ENCODE peak calls at places on chromosomes 5 and 9, in seven cellular contexts. A is left ventricle myocardium inferior, M is mammary epithelial cell, K is uterus, B is heart left ventricle, J is tibial artery, C is aorta. H is an unnamed sample.

GRCh38 chr5:139696894-139697658 is 48.9 kb downstream of the CXXC5 start:
- DNase-seq in A (peak; percentile 84), M (peak; percentile 47), K (peak; percentile 82), B (peak; percentile 90), J (peak; percentile 74), C (peak; percentile 93), H (peak; percentile 65)

GRCh38 chr5:41420509-41421067 is 89.8 kb downstream of the PLCXD3 start:
- DNase-seq in A (no peak), M (no peak), K (no peak), B (no peak), J (no peak), C (no peak), H (no peak)

GRCh38 chr9:73153793-73154227 is 2.1 kb downstream of the ANXA1 start:
- DNase-seq in A (no peak), M (peak; percentile 79), K (no peak), B (no peak), J (no peak), C (no peak), H (no peak)

GRCh38 chr5:149794338-149795023 is 64.4 kb downstream of the PPARGC1B start:
- DNase-seq in A (peak; percentile 44), M (no peak), K (no peak), B (peak; percentile 62), J (no peak), C (peak; percentile 23), H (no peak)

GRCh38 chr5:85049020-85049419 is 664.3 kb upstream of the EDIL3 start:
- DNase-seq in A (no peak), M (peak; percentile 35), K (no peak), B (no peak), J (no peak), C (no peak), H (no peak)

GRCh38 chr9:38126730-38127129 is 57.7 kb upstream of the SHB start:
- DNase-seq in A (no peak), M (no peak), K (no peak), B (no peak), J (no peak), C (no peak), H (no peak)

GRCh38 chr5:116778611-116779010 is 204.0 kb upstream of the SEMA6A start:
- DNase-seq in A (no peak), M (no peak), K (no peak), B (no peak), J (no peak), C (no peak), H (no peak)

GRCh38 chr9:1986341-1986740 is 28.8 kb upstream of the SMARCA2 start:
- DNase-seq in A (no peak), M (no peak), K (no peak), B (no peak), J (no peak), C (no peak), H (no peak)

GRCh38 chr5:143399616-143400540 is 3.6 kb downstream of the NR3C1 start:
- DNase-seq in A (no peak), M (peak; percentile 30), K (no peak), B (no peak), J (no peak), C (no peak), H (no peak)

GRCh38 chr5:54249210-54250028 is 61.0 kb downstream of the ARL15 start:
- DNase-seq in A (peak; percentile 21), M (no peak), K (no peak), B (peak; percentile 56), J (no peak), C (no peak), H (peak; percentile 48)

GRCh38 chr5:88813805-88814584 is 69.0 kb downstream of the MEF2C start:
- DNase-seq in A (no peak), M (no peak), K (no peak), B (no peak), J (no peak), C (no peak), H (no peak)

GRCh38 chr9:93009337-93010015 is 49.0 kb upstream of the SUSD3 start:
- DNase-seq in A (no peak), M (no peak), K (no peak), B (no peak), J (no peak), C (no peak), H (no peak)

DNA sequence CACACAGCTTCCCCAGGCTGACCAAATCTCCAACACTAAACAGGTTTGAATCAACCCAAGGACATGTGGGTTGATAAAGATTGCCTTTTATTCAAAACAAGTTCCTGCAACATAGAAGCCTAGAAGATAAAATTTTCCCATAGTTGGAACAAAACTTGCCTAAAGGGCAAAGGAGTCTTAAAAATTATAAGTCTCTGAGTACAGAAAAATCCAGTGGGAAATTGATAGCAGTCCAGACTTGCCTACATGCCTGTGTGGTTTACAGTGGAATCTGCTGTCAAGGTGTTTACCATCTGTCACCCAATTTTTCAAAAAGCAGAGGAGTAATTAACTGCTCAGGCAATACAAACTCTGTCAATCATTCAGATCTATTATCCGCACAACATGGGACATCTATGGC is 168.2 kb downstream of the PPP2R2B start:
- DNase-seq in A (no peak), M (peak; percentile 54), K (no peak), B (no peak), J (no peak), C (no peak), H (no peak)
- H3K27ac ChIP-seq in A (no peak overlapping the region), M (peak overlapping the region; percentile 45), K (no peak overlapping the region), B (no peak overlapping the region), J (no peak overlapping the region), C (no peak overlapping the region), H (no peak overlapping the region)

GRCh38 chr9:133584167-133584558 is 25.0 kb downstream of the FAM163B start:
- DNase-seq in A (no peak), M (no peak), K (no peak), B (no peak), J (no peak), C (no peak), H (no peak)
- H3K4me1 ChIP-seq in A (peaks cover 53% of the 10 kb centered on the region), M (no peaks in the 10 kb centered on the region), K (peaks cover 3% of the 10 kb centered on the region), B (peaks cover 41% of the 10 kb centered on the region), J (no peaks in the 10 kb centered on the region), C (no peaks in the 10 kb centered on the region), H (no peaks in the 10 kb centered on the region)

GRCh38 chr5:178965465-178966055 is 24.6 kb downstream of the ZNF454 start:
- DNase-seq in A (no peak), M (no peak), K (no peak), B (no peak), J (no peak), C (no peak), H (no peak)
- H3K9me3 ChIP-seq in A (peaks cover 100% of the 10 kb centered on the region), M (peaks cover 64% of the 10 kb centered on the region), K (no peaks in the 10 kb centered on the region), B (peaks cover 100% of the 10 kb centered on the region), J (peaks cover 99% of the 10 kb centered on the region), C (peaks cover 35% of the 10 kb centered on the region), H (peaks cover 51% of the 10 kb centered on the region)

DNA sequence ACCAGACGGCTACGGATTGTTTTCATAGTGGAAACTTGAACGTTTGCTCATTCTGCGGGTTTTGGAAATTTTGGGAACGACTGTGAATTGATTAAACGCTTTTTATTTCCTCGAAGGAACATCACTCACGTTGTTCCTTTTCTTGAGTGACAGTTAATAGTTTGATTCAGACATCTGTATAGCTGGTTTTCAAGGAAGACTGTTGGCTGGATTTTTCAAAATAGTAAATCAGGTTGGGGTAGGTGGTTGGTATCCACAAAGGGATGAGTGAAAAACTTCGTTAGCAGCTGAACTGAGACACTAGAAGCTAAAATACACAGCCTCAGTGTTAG is 1.1 kb downstream of the TGFBR1 start:
- DNase-seq in A (no peak), M (no peak), K (no peak), B (no peak), J (no peak), C (no peak), H (no peak)
- H3K27ac ChIP-seq in A (peak overlapping the region; percentile 91), M (peak overlapping the region; percentile 82), K (peak overlapping the region; percentile 94), B (peak overlapping the region; percentile 90), J (peak overlapping the region; percentile 97), C (peak overlapping the region; percentile 80), H (peak overlapping the region; percentile 97)

H was measured in lung.